ENCODE peak calls at places on chromosomes 6 and 20, in nine cellular contexts. O, Y, P, G, X, D, F, M and R are unnamed samples.

GRCh38 chr6:53924277-53924676 is 129.5 kb downstream of the LRRC1 start:
- DNase-seq in O (no peak), Y (no peak), P (no peak), G (no peak), X (no peak), D (no peak), F (no peak), M (no peak), R (no peak)

GRCh38 chr6:127582777-127583462 is 5.9 kb downstream of the C6orf58 start:
- DNase-seq in O (no peak), Y (peak; percentile 26), P (no peak), G (no peak), X (no peak), D (peak; percentile 36), F (no peak), M (no peak), R (no peak)

GRCh38 chr6:154572592-154572991 is 62.1 kb upstream of the CNKSR3 start:
- DNase-seq in O (no peak), Y (no peak), P (peak; percentile 38), G (no peak), X (no peak), D (no peak), F (no peak), M (no peak), R (no peak)

GRCh38 chr20:6053064-6053775 is 640 bp downstream of the LRRN4 start:
- DNase-seq in O (no peak), Y (no peak), P (no peak), G (no peak), X (no peak), D (no peak), F (no peak), M (no peak), R (no peak)

GRCh38 chr6:82954937-82955577 is 110.6 kb downstream of the UBE3D start:
- DNase-seq in O (no peak), Y (peak; percentile 37), P (no peak), G (no peak), X (no peak), D (peak; percentile 59), F (no peak), M (no peak), R (no peak)

GRCh38 chr6:29424168-29424567 is 9.4 kb downstream of the OR12D1 start:
- DNase-seq in O (no peak), Y (no peak), P (no peak), G (no peak), X (no peak), D (no peak), F (no peak), M (no peak), R (no peak)

GRCh38 chr6:31510007-31510406 is 12.1 kb downstream of the MICB start:
- DNase-seq in O (no peak), Y (no peak), P (no peak), G (no peak), X (no peak), D (no peak), F (no peak), M (no peak), R (no peak)

GRCh38 chr6:87122477-87122876 is 27.6 kb upstream of the CGA start:
- DNase-seq in O (no peak), Y (no peak), P (no peak), G (no peak), X (no peak), D (no peak), F (no peak), M (no peak), R (no peak)

GRCh38 chr6:43444036-43444435 is 11.3 kb downstream of the DLK2 start:
- DNase-seq in O (no peak), Y (no peak), P (no peak), G (no peak), X (no peak), D (no peak), F (no peak), M (no peak), R (no peak)

GRCh38 chr6:125363360-125364121 is 61.8 kb upstream of the HDDC2 start:
- DNase-seq in O (peak; percentile 82), Y (no peak), P (no peak), G (no peak), X (peak; percentile 20), D (no peak), F (no peak), M (peak; percentile 47), R (no peak)

GRCh38 chr6:99993533-99994251 is at the start of gene MCHR2:
- DNase-seq in O (no peak), Y (no peak), P (no peak), G (no peak), X (no peak), D (peak; percentile 19), F (no peak), M (no peak), R (no peak)

GRCh38 chr20:20638877-20639276 is 73.6 kb downstream of the RALGAPA2 start:
- DNase-seq in O (no peak), Y (no peak), P (peak; percentile 29), G (no peak), X (no peak), D (no peak), F (no peak), M (no peak), R (no peak)

GRCh38 chr20:23061713-23062561 is 12.5 kb upstream of the THBD start:
- DNase-seq in O (no peak), Y (peak; percentile 21), P (peak; percentile 10), G (no peak), X (no peak), D (peak; percentile 82), F (no peak), M (peak; percentile 67), R (no peak)

GRCh38 chr6:44040786-44041185 is 86.5 kb downstream of the MRPL14 start:
- DNase-seq in O (no peak), Y (no peak), P (no peak), G (no peak), X (no peak), D (no peak), F (no peak), M (no peak), R (no peak)

GRCh38 chr6:105001906-105002305 is 45.0 kb downstream of the LIN28B start:
- DNase-seq in O (no peak), Y (no peak), P (no peak), G (no peak), X (no peak), D (no peak), F (no peak), M (no peak), R (no peak)

GRCh38 chr6:30990422-30991086 is 7.0 kb downstream of the MUC21 start:
- DNase-seq in O (no peak), Y (no peak), P (no peak), G (no peak), X (peak; percentile 32), D (no peak), F (no peak), M (no peak), R (no peak)

GRCh38 chr6:112665114-112665513 is 318.0 kb downstream of the RFPL4B start:
- DNase-seq in O (no peak), Y (peak; percentile 15), P (no peak), G (no peak), X (no peak), D (no peak), F (no peak), M (no peak), R (no peak)

GRCh38 chr6:4935981-4936680 is 67.7 kb downstream of the RPP40 start:
- DNase-seq in O (no peak), Y (no peak), P (no peak), G (no peak), X (no peak), D (no peak), F (no peak), M (no peak), R (no peak)